ENCODE peak calls at places on chromosomes 5 and 9, in seven cellular contexts. One of them, this sample, is unnamed. For H3K4me1, the result is how much of the 10 kb centered on the place peaks cover.

GRCh38 chr9:120080781-120081180 is 499.2 kb downstream of the CDK5RAP2 start:
- DNase-seq in PC-3: no peak
- DNase-seq in GM23248: no peak
- DNase-seq in MM.1S: no peak
- DNase-seq in GM23338: peak
- DNase-seq in HCT116: no peak
- DNase-seq in hepatocyte: no peak
- DNase-seq in this sample: peak

GRCh38 chr9:504921-505821 is 290.5 kb downstream of the DOCK8 start:
- DNase-seq in PC-3: peak
- DNase-seq in GM23248: peak
- DNase-seq in MM.1S: no peak
- DNase-seq in GM23338: peak
- DNase-seq in HCT116: no peak
- DNase-seq in hepatocyte: peak
- DNase-seq in this sample: peak

GRCh38 chr5:146993876-146994530 is 115.4 kb upstream of the PPP2R2B start:
- DNase-seq in PC-3: peak
- DNase-seq in GM23248: peak
- DNase-seq in MM.1S: no peak
- DNase-seq in GM23338: no peak
- DNase-seq in HCT116: no peak
- DNase-seq in hepatocyte: no peak
- DNase-seq in this sample: no peak

GRCh38 chr5:62790348-62790747 is 211.7 kb downstream of the LRRC70 start:
- DNase-seq in PC-3: no peak
- DNase-seq in GM23248: peak
- DNase-seq in MM.1S: no peak
- DNase-seq in GM23338: no peak
- DNase-seq in HCT116: no peak
- DNase-seq in hepatocyte: peak
- DNase-seq in this sample: no peak

GRCh38 chr9:122227576-122227903 is 1.2 kb downstream of the LHX6 start:
- DNase-seq in PC-3: peak
- DNase-seq in GM23248: no peak
- DNase-seq in MM.1S: no peak
- DNase-seq in GM23338: no peak
- DNase-seq in HCT116: no peak
- DNase-seq in hepatocyte: no peak
- DNase-seq in this sample: no peak

GRCh38 chr5:92641031-92641962 is 939.7 kb downstream of the NR2F1-AS1 start:
- DNase-seq in PC-3: peak
- DNase-seq in GM23248: peak
- DNase-seq in MM.1S: peak
- DNase-seq in GM23338: no peak
- DNase-seq in HCT116: peak
- DNase-seq in hepatocyte: peak
- DNase-seq in this sample: no peak

GRCh38 chr5:126486332-126486731 is 63.1 kb downstream of the GRAMD2B start:
- DNase-seq in PC-3: no peak
- DNase-seq in GM23248: peak
- DNase-seq in MM.1S: no peak
- DNase-seq in GM23338: no peak
- DNase-seq in HCT116: no peak
- DNase-seq in hepatocyte: no peak
- DNase-seq in this sample: no peak

GRCh38 chr9:71769175-71770165 is 1.2 kb upstream of the CEMIP2 start:
- DNase-seq in PC-3: peak
- DNase-seq in GM23248: peak
- DNase-seq in MM.1S: peak
- DNase-seq in GM23338: peak
- DNase-seq in HCT116: peak
- DNase-seq in hepatocyte: peak
- DNase-seq in this sample: peak

GRCh38 chr9:89428901-89429890 is 68.7 kb downstream of the SEMA4D start:
- DNase-seq in PC-3: no peak
- DNase-seq in GM23248: no peak
- DNase-seq in MM.1S: no peak
- DNase-seq in GM23338: peak
- DNase-seq in HCT116: no peak
- DNase-seq in hepatocyte: no peak
- DNase-seq in this sample: peak

GRCh38 chr5:56128166-56128565 is 105.0 kb downstream of the ANKRD55 start:
- DNase-seq in PC-3: no peak
- DNase-seq in GM23248: no peak
- DNase-seq in MM.1S: no peak
- DNase-seq in GM23338: no peak
- DNase-seq in HCT116: no peak
- DNase-seq in hepatocyte: no peak
- DNase-seq in this sample: no peak

GRCh38 chr5:6582507-6583048 is 50.3 kb downstream of the NSUN2 start:
- DNase-seq in PC-3: no peak
- DNase-seq in GM23248: no peak
- DNase-seq in MM.1S: no peak
- DNase-seq in GM23338: no peak
- DNase-seq in HCT116: no peak
- DNase-seq in hepatocyte: no peak
- DNase-seq in this sample: no peak

GRCh38 chr5:558326-558725 is 34.1 kb upstream of the SLC9A3 start:
- DNase-seq in PC-3: no peak
- DNase-seq in GM23248: no peak
- DNase-seq in MM.1S: no peak
- DNase-seq in GM23338: no peak
- DNase-seq in HCT116: no peak
- DNase-seq in hepatocyte: no peak
- DNase-seq in this sample: no peak

GRCh38 chr5:35513612-35514011 is 104.1 kb upstream of the SPEF2 start:
- DNase-seq in PC-3: no peak
- DNase-seq in GM23248: no peak
- DNase-seq in MM.1S: no peak
- DNase-seq in GM23338: no peak
- DNase-seq in HCT116: no peak
- DNase-seq in hepatocyte: no peak
- DNase-seq in this sample: no peak

GRCh38 chr5:151772868-151773561 is 1.3 kb downstream of the G3BP1 start:
- DNase-seq in PC-3: peak
- DNase-seq in GM23248: peak
- DNase-seq in MM.1S: no peak
- DNase-seq in GM23338: no peak
- DNase-seq in HCT116: no peak
- DNase-seq in hepatocyte: peak
- DNase-seq in this sample: no peak

GRCh38 chr9:99027414-99027813 is 77.5 kb upstream of the TGFBR1 start:
- DNase-seq in PC-3: no peak
- DNase-seq in GM23248: no peak
- DNase-seq in MM.1S: no peak
- DNase-seq in GM23338: no peak
- DNase-seq in HCT116: no peak
- DNase-seq in hepatocyte: no peak
- DNase-seq in this sample: no peak

GRCh38 chr5:170278611-170279500 is 18.7 kb downstream of the LCP2 start:
- DNase-seq in PC-3: no peak
- DNase-seq in GM23248: no peak
- DNase-seq in MM.1S: peak
- DNase-seq in GM23338: peak
- DNase-seq in HCT116: no peak
- DNase-seq in hepatocyte: no peak
- DNase-seq in this sample: peak

GRCh38 chr9:113397077-113397696 is 3.9 kb downstream of the ALAD start:
- DNase-seq in PC-3: no peak
- DNase-seq in GM23248: no peak
- DNase-seq in MM.1S: no peak
- DNase-seq in GM23338: no peak
- DNase-seq in HCT116: no peak
- DNase-seq in hepatocyte: no peak
- DNase-seq in this sample: no peak

GRCh38 chr9:126501383-126502331 is 112.1 kb upstream of the LMX1B start:
- DNase-seq in PC-3: no peak
- DNase-seq in GM23248: no peak
- DNase-seq in MM.1S: no peak
- DNase-seq in GM23338: no peak
- DNase-seq in HCT116: no peak
- DNase-seq in hepatocyte: no peak
- DNase-seq in this sample: no peak

DNA sequence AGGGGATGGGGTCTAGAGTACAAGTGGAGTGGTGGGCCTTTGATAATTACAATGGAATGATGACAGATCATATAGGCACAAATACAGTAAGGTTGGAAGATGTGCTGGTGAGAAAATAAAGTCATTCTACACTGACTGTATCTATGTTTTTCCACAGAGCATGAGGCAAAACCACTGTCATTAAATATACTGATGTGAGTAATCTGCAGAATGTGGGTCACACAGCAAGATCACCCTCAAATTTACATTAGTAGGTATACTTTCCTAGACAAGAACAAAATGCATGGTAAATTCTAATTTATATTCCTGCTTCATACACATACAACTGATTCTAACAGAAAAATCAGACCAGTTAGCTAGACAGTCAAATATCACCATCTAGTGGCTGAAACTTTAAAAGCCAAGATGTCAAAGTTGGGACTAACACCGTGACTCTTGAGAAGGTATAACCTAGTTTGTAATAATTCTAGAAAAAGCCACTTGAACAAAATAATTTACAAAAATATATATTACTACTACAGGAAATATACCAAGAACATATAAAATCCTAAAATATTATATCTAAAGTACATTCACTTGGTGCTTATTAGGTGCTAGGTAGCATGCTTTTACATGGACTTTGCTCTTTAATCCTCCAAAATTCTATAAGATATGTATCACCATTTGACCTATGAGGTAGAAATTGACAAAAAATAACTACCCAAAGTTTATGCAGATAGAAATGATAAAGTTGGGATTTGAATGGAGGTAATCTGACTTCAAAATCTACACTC is 19.5 kb downstream of the TTC33 start:
- DNase-seq in PC-3: peak
- DNase-seq in GM23248: peak
- DNase-seq in MM.1S: peak
- DNase-seq in GM23338: peak
- DNase-seq in HCT116: peak
- DNase-seq in hepatocyte: peak
- DNase-seq in this sample: peak
- TF ChIP-seq EZH2phosphoT487 in PC-3: no peak
- TF ChIP-seq EZH2phosphoT487 in GM23248: no peak
- TF ChIP-seq EZH2phosphoT487 in MM.1S: no peak
- TF ChIP-seq EZH2phosphoT487 in GM23338: no peak
- TF ChIP-seq EZH2phosphoT487 in HCT116: no peak
- TF ChIP-seq EZH2phosphoT487 in hepatocyte: no peak
- TF ChIP-seq EZH2phosphoT487 in this sample: no peak

DNA sequence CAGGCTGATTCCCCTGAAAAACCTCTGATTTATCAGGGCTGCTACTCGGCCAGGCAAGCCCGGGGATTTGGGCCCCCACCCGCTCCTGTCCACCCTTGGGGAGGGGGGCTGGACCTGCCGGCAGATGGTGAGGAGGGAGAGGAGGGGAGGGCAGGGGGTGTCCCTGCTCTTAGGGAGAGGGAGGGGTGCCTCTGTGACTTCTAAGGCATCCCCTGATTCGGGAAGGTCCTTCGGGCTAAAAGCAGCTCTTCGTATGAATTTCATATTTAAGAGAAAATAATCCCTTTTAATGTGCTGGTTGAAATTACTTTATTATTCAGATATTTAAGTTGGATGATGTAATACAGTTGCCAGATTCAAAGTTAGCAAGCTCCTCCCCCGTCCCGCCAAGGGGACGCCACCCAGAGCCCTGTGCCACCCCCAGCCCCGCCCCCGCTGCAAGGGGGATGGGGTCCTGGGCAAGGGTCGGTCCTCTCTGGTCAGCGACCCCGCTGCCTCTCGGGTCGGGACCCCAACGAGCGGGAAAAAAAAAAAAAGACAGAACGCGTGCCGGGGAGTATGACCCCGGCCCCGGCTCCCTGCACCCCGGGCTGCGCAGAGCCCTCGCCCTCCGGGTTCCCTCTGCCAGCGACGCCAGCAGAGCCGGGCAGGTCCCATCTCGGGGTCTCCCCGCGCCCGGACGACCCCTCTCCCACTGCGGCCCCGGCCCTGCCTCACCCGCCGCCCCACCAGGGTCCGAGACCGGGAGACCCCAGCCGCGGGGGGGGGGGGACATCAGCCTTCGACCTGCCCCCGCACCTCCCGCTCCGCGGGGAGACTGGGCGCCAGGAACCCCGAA is 12.4 kb downstream of the LHX3 start:
- DNase-seq in PC-3: no peak
- DNase-seq in GM23248: peak
- DNase-seq in MM.1S: no peak
- DNase-seq in GM23338: peak
- DNase-seq in HCT116: no peak
- DNase-seq in hepatocyte: no peak
- DNase-seq in this sample: no peak
- TF ChIP-seq EZH2 in PC-3: no peak
- TF ChIP-seq EZH2 in GM23248: peak
- TF ChIP-seq EZH2 in MM.1S: no peak
- TF ChIP-seq EZH2 in GM23338: peak
- TF ChIP-seq EZH2 in HCT116: no peak
- TF ChIP-seq EZH2 in hepatocyte: peak
- TF ChIP-seq EZH2 in this sample: no peak

DNA sequence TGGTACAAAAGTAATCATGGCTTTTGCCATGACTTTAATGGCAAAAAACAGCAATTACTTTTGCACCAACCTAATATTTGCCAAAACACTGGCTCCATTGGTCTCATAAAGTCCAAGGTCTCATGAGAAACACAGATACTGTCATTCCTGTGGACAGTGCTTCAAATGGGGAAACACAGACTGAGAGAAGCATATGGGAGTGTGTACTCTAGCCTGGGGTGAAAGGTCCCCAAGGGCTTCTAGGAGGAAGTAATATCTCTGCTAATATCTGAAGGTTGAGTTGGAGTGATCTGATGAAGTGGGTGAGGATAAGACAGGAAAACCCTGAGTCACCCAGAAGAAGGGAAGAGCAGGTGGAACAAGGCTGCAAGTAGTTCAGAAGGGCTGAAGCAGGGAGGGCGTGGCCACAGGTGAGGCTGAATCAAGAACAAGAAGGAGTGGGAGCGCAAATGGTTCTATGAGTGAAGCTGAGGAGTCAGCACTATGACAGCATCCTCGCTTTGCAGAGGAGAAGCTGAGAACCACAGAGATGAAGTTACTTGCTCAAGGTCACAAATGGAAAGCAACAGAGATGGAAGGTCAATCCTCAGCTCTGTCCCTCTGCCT is 164.1 kb downstream of the ASTN2 start:
- DNase-seq in PC-3: no peak
- DNase-seq in GM23248: no peak
- DNase-seq in MM.1S: no peak
- DNase-seq in GM23338: no peak
- DNase-seq in HCT116: no peak
- DNase-seq in hepatocyte: no peak
- DNase-seq in this sample: no peak
- H3K4me1 ChIP-seq in PC-3: under half
- H3K4me1 ChIP-seq in GM23248: under half
- H3K4me1 ChIP-seq in MM.1S: under half
- H3K4me1 ChIP-seq in GM23338: under half
- H3K4me1 ChIP-seq in HCT116: under half
- H3K4me1 ChIP-seq in hepatocyte: under half
- H3K4me1 ChIP-seq in this sample: under half

DNA sequence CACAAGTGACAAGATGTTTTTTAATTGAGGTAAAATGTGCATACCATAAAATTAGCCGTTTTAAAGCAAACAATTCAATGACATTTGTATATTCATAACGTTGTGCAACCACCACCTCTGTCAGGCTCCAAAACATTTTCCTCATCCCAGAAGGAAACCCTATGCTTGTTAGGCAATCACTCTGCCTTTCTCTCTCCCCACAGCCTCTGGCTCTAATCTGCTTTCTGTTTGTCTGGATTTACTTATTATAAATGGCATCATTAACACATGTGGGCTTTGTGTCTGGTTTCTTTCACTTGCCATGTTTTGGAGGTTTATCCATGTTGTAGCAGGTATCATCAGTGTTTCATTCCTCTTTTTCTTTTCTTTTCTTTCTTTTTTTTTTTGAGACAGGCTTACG is 1.4 kb upstream of the N4BP3 start:
- DNase-seq in PC-3: no peak
- DNase-seq in GM23248: peak
- DNase-seq in MM.1S: no peak
- DNase-seq in GM23338: no peak
- DNase-seq in HCT116: no peak
- DNase-seq in hepatocyte: peak
- DNase-seq in this sample: no peak
- TF ChIP-seq EZH2phosphoT487 in PC-3: no peak
- TF ChIP-seq EZH2phosphoT487 in GM23248: no peak
- TF ChIP-seq EZH2phosphoT487 in MM.1S: no peak
- TF ChIP-seq EZH2phosphoT487 in GM23338: no peak
- TF ChIP-seq EZH2phosphoT487 in HCT116: no peak
- TF ChIP-seq EZH2phosphoT487 in hepatocyte: no peak
- TF ChIP-seq EZH2phosphoT487 in this sample: no peak